ENCODE peak calls at places on chromosomes 16 and 17, in five cellular contexts. P is NCI-H460, F is myocyte, K is left ventricle myocardium inferior, C is left cardiac atrium. H is an unnamed sample.

GRCh38 chr16:12545792-12546342 is 257.8 kb downstream of the CPPED1 start:
- DNase-seq in P (no peak), F (no peak), K (no peak), C (no peak), H (no peak)

GRCh38 chr16:4537376-4538066 is 1.1 kb downstream of the CDIP1 start:
- DNase-seq in P (no peak), F (no peak), K (peak; percentile 28), C (peak; percentile 46), H (no peak)

GRCh38 chr16:86598607-86599318 is 20.4 kb downstream of the FOXL1 start:
- DNase-seq in P (no peak), F (no peak), K (no peak), C (no peak), H (no peak)

GRCh38 chr17:20797292-20797691 is 217.8 kb downstream of the CDRT15L2 start:
- DNase-seq in P (no peak), F (no peak), K (no peak), C (no peak), H (no peak)

GRCh38 chr17:75331671-75332070 is 42.4 kb upstream of the SLC25A19 start:
- DNase-seq in P (no peak), F (no peak), K (no peak), C (no peak), H (no peak)

GRCh38 chr17:55527520-55528118 is 16.4 kb upstream of the SMIM36 start:
- DNase-seq in P (peak; percentile 62), F (peak; percentile 62), K (no peak), C (no peak), H (no peak)

GRCh38 chr17:81968850-81969812 is 8.1 kb upstream of the NOTUM start:
- DNase-seq in P (no peak), F (no peak), K (no peak), C (no peak), H (no peak)

GRCh38 chr17:35345445-35345925 is 27.9 kb downstream of the SLFN11 start:
- DNase-seq in P (no peak), F (peak; percentile 2), K (no peak), C (no peak), H (no peak)

GRCh38 chr16:50591800-50592771 is 43.9 kb downstream of the NKD1 start:
- DNase-seq in P (no peak), F (no peak), K (peak; percentile 78), C (peak; percentile 78), H (peak; percentile 85)

GRCh38 chr17:81866440-81867122 is 4.6 kb downstream of the ARHGDIA start:
- DNase-seq in P (no peak), F (peak; percentile 40), K (no peak), C (peak; percentile 24), H (no peak)

GRCh38 chr16:88614818-88615580 is 23.4 kb upstream of the IL17C start:
- DNase-seq in P (no peak), F (no peak), K (no peak), C (no peak), H (no peak)

GRCh38 chr17:19492140-19492539 is 41.5 kb upstream of the SLC47A1 start:
- DNase-seq in P (no peak), F (no peak), K (no peak), C (no peak), H (no peak)

GRCh38 chr17:77795685-77796084 is 162.8 kb upstream of the TNRC6C start:
- DNase-seq in P (no peak), F (no peak), K (no peak), C (peak; percentile 4), H (no peak)

GRCh38 chr17:73048170-73048569 is 44.3 kb downstream of the SLC39A11 start:
- DNase-seq in P (no peak), F (no peak), K (no peak), C (no peak), H (no peak)

GRCh38 chr17:42679492-42680330 is 1.9 kb downstream of the CCR10 start:
- DNase-seq in P (peak; percentile 75), F (peak; percentile 81), K (peak; percentile 84), C (peak; percentile 81), H (peak; percentile 90)

GRCh38 chr17:8192070-8192815 is 2.3 kb upstream of the BORCS6 start:
- DNase-seq in P (peak; percentile 95), F (peak; percentile 80), K (peak; percentile 80), C (peak; percentile 84), H (peak; percentile 90)

GRCh38 chr16:27232061-27232841 is 28.9 kb downstream of the KDM8 start:
- DNase-seq in P (no peak), F (peak; percentile 48), K (no peak), C (no peak), H (peak; percentile 66)

GRCh38 chr17:72270530-72270929 is 149.7 kb downstream of the SOX9 start:
- DNase-seq in P (no peak), F (no peak), K (peak; percentile 59), C (peak; percentile 53), H (no peak)

GRCh38 chr17:40121886-40122465 is at the start of gene MSL1:
- DNase-seq in P (peak; percentile 77), F (peak; percentile 89), K (peak; percentile 93), C (peak; percentile 90), H (peak; percentile 96)

H was measured in cardiac septum.